ENCODE peak calls at places on chromosomes 2 and 18, in eight cellular contexts. M, U, I, D, J, R, Z and Q are unnamed samples.

GRCh38 chr2:231387904-231388724 is 7.4 kb upstream of the B3GNT7 start:
- DNase-seq in M (no peak), U (no peak), I (no peak), D (no peak), J (no peak), R (no peak), Z (no peak), Q (no peak)

GRCh38 chr2:40243581-40243980 is 208.3 kb downstream of the SLC8A1 start:
- DNase-seq in M (no peak), U (no peak), I (no peak), D (no peak), J (no peak), R (no peak), Z (no peak), Q (no peak)

GRCh38 chr2:73260338-73260984 is 23.8 kb downstream of the FBXO41 start:
- DNase-seq in M (peak; percentile 22), U (no peak), I (no peak), D (no peak), J (peak; percentile 79), R (no peak), Z (no peak), Q (peak; percentile 50)

GRCh38 chr2:62465741-62466500 is 40.1 kb downstream of the TMEM17 start:
- DNase-seq in M (no peak), U (no peak), I (no peak), D (no peak), J (no peak), R (no peak), Z (no peak), Q (no peak)

GRCh38 chr2:233143700-233144331 is 83.7 kb downstream of the INPP5D start:
- DNase-seq in M (no peak), U (no peak), I (no peak), D (no peak), J (no peak), R (no peak), Z (no peak), Q (no peak)

GRCh38 chr18:3411854-3412268 is 38.1 kb upstream of the TGIF1 start:
- DNase-seq in M (peak; percentile 49), U (no peak), I (no peak), D (no peak), J (peak; percentile 84), R (no peak), Z (peak; percentile 16), Q (peak; percentile 53)

GRCh38 chr2:187461294-187462261 is 13.5 kb upstream of the CALCRL start:
- DNase-seq in M (no peak), U (no peak), I (no peak), D (no peak), J (no peak), R (no peak), Z (no peak), Q (no peak)

GRCh38 chr18:72409923-72410322 is 134.2 kb downstream of the CBLN2 start:
- DNase-seq in M (no peak), U (no peak), I (no peak), D (no peak), J (no peak), R (no peak), Z (no peak), Q (no peak)

GRCh38 chr18:13235981-13236380 is 17.4 kb downstream of the LDLRAD4 start:
- DNase-seq in M (no peak), U (no peak), I (peak; percentile 85), D (no peak), J (peak; percentile 51), R (no peak), Z (no peak), Q (no peak)

GRCh38 chr2:26179446-26179907 is 6.6 kb downstream of the GAREM2 start:
- DNase-seq in M (no peak), U (no peak), I (no peak), D (no peak), J (no peak), R (no peak), Z (no peak), Q (no peak)

GRCh38 chr2:180747728-180748127 is 232.7 kb upstream of the UBE2E3 start:
- DNase-seq in M (no peak), U (no peak), I (no peak), D (no peak), J (no peak), R (no peak), Z (no peak), Q (no peak)

DNA sequence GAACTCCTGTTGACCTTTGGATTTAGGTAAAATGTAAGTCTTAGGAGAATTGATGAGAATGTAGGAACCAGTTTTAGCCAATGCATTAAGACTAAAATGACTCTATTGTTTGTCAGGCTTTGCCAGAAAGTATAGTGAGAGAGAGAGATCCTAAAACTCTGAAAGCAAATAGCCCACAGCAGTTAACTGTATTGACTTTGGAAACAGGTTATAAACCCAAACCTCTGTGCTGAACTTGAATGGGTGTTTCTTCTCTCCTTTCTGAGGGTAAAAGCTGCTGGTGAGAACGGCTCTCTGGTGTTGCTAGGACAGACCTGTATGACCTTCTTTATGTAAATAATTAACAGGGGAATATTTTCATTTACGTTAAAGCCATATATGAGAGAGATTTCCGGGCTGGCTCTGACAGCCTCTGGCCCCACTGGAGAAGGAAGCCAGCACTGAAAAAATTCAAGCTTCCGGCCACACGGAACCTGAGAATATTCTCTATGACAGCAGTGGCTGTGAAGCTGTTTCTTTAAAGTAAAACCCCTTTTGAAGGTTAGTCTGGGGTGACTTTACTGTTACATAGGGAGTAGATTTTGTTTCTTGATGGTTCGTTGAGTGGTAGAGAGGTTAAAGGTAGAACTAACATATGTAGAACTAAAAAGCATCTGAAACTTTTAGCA is 123.7 kb downstream of the SPTBN1 start:
- DNase-seq in M (peak; percentile 77), U (no peak), I (no peak), D (no peak), J (no peak), R (no peak), Z (peak; percentile 47), Q (no peak)
- H3K4me1 ChIP-seq in M (peaks cover 99% of the 10 kb centered on the region), U (peaks cover 92% of the 10 kb centered on the region), I (peaks cover 44% of the 10 kb centered on the region), D (peaks cover 9% of the 10 kb centered on the region), J (peaks cover 82% of the 10 kb centered on the region), R (no peaks in the 10 kb centered on the region), Z (peaks cover 93% of the 10 kb centered on the region), Q (peaks cover 33% of the 10 kb centered on the region)

GRCh38 chr2:207229161-207229560 is 63.4 kb upstream of the KLF7 start:
- DNase-seq in M (no peak), U (no peak), I (no peak), D (no peak), J (no peak), R (no peak), Z (no peak), Q (no peak)

GRCh38 chr2:207226671-207227061 is 60.9 kb upstream of the KLF7 start:
- DNase-seq in M (no peak), U (no peak), I (no peak), D (no peak), J (no peak), R (no peak), Z (no peak), Q (no peak)

GRCh38 chr2:207227062-207227748 is 61.5 kb upstream of the KLF7 start:
- DNase-seq in M (peak; percentile 10), U (no peak), I (no peak), D (peak; percentile 58), J (peak; percentile 66), R (no peak), Z (no peak), Q (no peak)

GRCh38 chr2:207226243-207226642 is 60.5 kb upstream of the KLF7 start:
- DNase-seq in M (no peak), U (no peak), I (no peak), D (no peak), J (no peak), R (no peak), Z (no peak), Q (no peak)

GRCh38 chr2:207227749-207228145 is 62.0 kb upstream of the KLF7 start:
- DNase-seq in M (no peak), U (no peak), I (no peak), D (no peak), J (no peak), R (no peak), Z (no peak), Q (no peak)
- H3K4me3 ChIP-seq in M (no peak overlapping the region), U (no peak overlapping the region), I (peak overlapping the region; percentile 34), D (no peak overlapping the region), J (no peak overlapping the region), R (no peak overlapping the region), Z (no peak overlapping the region), Q (no peak overlapping the region)

DNA sequence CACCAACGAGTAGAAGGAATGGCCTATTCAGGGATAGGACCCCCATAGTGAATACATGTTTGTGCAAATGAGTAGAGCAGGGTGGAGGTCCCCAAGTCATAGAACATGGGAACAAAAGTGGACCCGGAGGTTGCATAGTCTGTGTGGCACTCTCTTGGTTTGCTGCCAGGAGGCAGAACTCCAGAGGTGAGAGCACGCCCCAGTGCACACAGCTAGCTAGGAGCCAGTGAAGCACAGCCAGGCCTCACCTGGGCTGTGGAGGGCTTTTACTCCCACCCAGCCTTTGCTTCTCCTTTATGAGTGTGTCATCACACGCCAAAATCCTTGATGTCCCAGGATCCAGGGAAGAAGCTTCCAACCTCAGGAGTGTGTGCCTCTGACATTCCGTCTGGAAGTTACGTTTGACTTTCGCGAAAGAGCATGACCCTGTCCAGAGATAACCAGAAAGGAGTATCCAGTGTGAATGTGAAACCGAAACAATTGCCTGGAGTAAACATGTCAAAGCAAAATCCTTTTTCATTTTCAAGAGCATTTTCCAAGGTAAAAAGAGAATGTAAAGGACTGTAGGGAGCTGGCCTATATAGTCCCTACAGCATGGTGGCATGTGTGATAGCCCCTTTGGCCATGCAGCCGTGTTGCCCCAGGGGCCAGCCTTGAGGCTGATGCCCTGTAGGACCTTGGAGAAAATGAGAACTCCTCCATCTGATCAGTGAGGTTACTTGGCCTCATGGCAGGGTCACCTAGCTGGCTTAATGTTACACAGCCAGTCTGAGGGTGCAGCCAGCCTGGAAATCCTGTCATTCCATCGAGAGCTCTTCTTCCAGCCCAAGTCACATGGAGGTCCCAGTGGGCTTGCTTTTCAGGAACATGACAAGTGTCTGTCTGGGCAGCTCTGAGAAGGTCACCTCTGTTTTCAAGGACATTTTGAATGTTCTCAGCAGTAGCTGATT is 8.8 kb downstream of the TRIB2 start:
- DNase-seq in M (no peak), U (no peak), I (no peak), D (no peak), J (no peak), R (no peak), Z (no peak), Q (no peak)
- H3K4me1 ChIP-seq in M (peaks cover 43% of the 10 kb centered on the region), U (peaks cover 77% of the 10 kb centered on the region), I (peaks cover 44% of the 10 kb centered on the region), D (peaks cover 17% of the 10 kb centered on the region), J (peaks cover 60% of the 10 kb centered on the region), R (peaks cover 3% of the 10 kb centered on the region), Z (peaks cover 49% of the 10 kb centered on the region), Q (peaks cover 73% of the 10 kb centered on the region)

GRCh38 chr2:44598731-44599529 is 237.2 kb downstream of the CAMKMT start:
- DNase-seq in M (no peak), U (no peak), I (no peak), D (no peak), J (no peak), R (no peak), Z (no peak), Q (no peak)

GRCh38 chr2:44596537-44597320 is 235.0 kb downstream of the CAMKMT start:
- DNase-seq in M (no peak), U (no peak), I (no peak), D (no peak), J (no peak), R (no peak), Z (no peak), Q (no peak)

GRCh38 chr2:44602446-44602845 is 240.7 kb downstream of the CAMKMT start:
- DNase-seq in M (no peak), U (no peak), I (no peak), D (no peak), J (no peak), R (no peak), Z (no peak), Q (no peak)

DNA sequence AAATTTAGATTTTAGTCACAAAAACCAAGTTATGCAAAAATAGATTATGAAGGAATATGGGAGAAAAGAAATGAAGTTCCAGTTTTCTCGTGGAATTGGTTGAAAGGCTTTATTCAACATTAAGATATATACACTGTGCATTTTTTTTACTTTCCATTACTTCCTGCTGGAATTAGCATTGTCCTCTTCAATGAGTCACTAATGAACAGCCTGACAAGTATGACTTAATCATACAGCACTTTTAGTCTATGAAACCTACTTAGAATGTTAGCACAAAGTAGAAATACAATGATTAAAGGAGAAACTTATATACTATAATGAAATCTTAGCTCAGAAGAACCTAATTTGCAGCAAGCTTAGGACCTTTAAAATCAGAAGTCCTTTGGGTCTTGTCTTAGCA is 236.6 kb downstream of the CAMKMT start:
- DNase-seq in M (no peak), U (no peak), I (no peak), D (no peak), J (no peak), R (no peak), Z (no peak), Q (no peak)
- H3K4me3 ChIP-seq in M (no peak overlapping the region), U (no peak overlapping the region), I (no peak overlapping the region), D (no peak overlapping the region), J (no peak overlapping the region), R (no peak overlapping the region), Z (no peak overlapping the region), Q (no peak overlapping the region)